ENCODE peak calls at places on chromosomes 3 and 15, in six cellular contexts. I, G, B, D, K and F are unnamed samples.

GRCh38 chr3:141471160-141471559 is 15.7 kb upstream of the RASA2 start:
- DNase-seq in B (no peak), D (no peak), I (no peak), G (no peak), K (no peak), F (no peak)

GRCh38 chr3:136949708-136950107 is 8.1 kb upstream of the IL20RB start:
- DNase-seq in B (no peak), G (no peak), I (no peak), K (no peak), D (no peak), F (no peak)

GRCh38 chr3:40248591-40248990 is 60.9 kb upstream of the EIF1B start:
- DNase-seq in G (no peak), K (no peak), B (no peak), D (no peak), I (no peak), F (no peak)

GRCh38 chr3:43490640-43491185 is 131.1 kb downstream of the ANO10 start:
- DNase-seq in B (no peak), K (no peak), D (no peak), G (no peak), I (no peak), F (no peak)

GRCh38 chr3:114861666-114862065 is 285.4 kb downstream of the ZBTB20 start:
- DNase-seq in G (no peak), K (no peak), D (no peak), B (no peak), I (no peak), F (no peak)

GRCh38 chr3:5019411-5020261 is 40.4 kb downstream of the BHLHE40 start:
- DNase-seq in I (no peak), G (peak; percentile 77), K (peak; percentile 46), D (no peak), B (no peak), F (peak; percentile 65)

GRCh38 chr3:123338021-123338619 is 110.8 kb downstream of the ADCY5 start:
- DNase-seq in D (no peak), I (peak; percentile 46), B (no peak), K (no peak), G (peak; percentile 21), F (no peak)

GRCh38 chr3:194872669-194872977 is 186.9 kb downstream of the FAM43A start:
- DNase-seq in G (no peak), K (no peak), B (peak; percentile 52), I (no peak), D (no peak), F (no peak)

GRCh38 chr15:92521624-92522008 is 127.9 kb downstream of the ST8SIA2 start:
- DNase-seq in B (peak; percentile 96), K (no peak), G (peak; percentile 52), D (peak; percentile 67), I (peak; percentile 89), F (peak; percentile 86)

GRCh38 chr15:64610257-64610919 is 150.0 kb downstream of the ZNF609 start:
- DNase-seq in D (no peak), G (no peak), K (no peak), B (no peak), I (no peak), F (no peak)

GRCh38 chr3:146164506-146164905 is 3.5 kb upstream of the PLOD2 start:
- DNase-seq in D (no peak), I (no peak), K (no peak), B (no peak), G (no peak), F (no peak)

GRCh38 chr3:121834079-121834730 is 655 bp downstream of the IQCB1 start:
- DNase-seq in I (no peak), D (no peak), K (no peak), G (no peak), B (no peak), F (no peak)

GRCh38 chr15:82297546-82297945 is 34.9 kb downstream of the SAXO2 start:
- DNase-seq in K (no peak), G (no peak), D (no peak), B (no peak), I (no peak), F (no peak)

GRCh38 chr3:40997711-40998519 is 201.4 kb upstream of the CTNNB1 start:
- DNase-seq in K (no peak), G (no peak), B (no peak), D (no peak), I (no peak), F (no peak)

GRCh38 chr3:77475545-77475944 is 435.6 kb downstream of the ROBO2 start:
- DNase-seq in B (no peak), D (no peak), K (no peak), I (no peak), G (no peak), F (no peak)

GRCh38 chr3:53046171-53047170 is 598 bp upstream of the SFMBT1 start:
- DNase-seq in B (peak; percentile 82), D (peak; percentile 28), K (peak; percentile 48), G (peak; percentile 83), I (peak; percentile 79), F (peak; percentile 54)

GRCh38 chr15:71103102-71103676 is 12.1 kb upstream of the THSD4 start:
- DNase-seq in D (no peak), I (peak; percentile 4), K (no peak), B (peak; percentile 28), G (no peak), F (no peak)

GRCh38 chr15:41347236-41347635 is 14.6 kb downstream of the NUSAP1 start:
- DNase-seq in G (no peak), B (no peak), K (no peak), D (no peak), I (no peak), F (no peak)

GRCh38 chr3:113113361-113113760 is 98.0 kb upstream of the BOC start:
- DNase-seq in I (no peak), G (no peak), K (no peak), D (no peak), B (no peak), F (no peak)

DNA sequence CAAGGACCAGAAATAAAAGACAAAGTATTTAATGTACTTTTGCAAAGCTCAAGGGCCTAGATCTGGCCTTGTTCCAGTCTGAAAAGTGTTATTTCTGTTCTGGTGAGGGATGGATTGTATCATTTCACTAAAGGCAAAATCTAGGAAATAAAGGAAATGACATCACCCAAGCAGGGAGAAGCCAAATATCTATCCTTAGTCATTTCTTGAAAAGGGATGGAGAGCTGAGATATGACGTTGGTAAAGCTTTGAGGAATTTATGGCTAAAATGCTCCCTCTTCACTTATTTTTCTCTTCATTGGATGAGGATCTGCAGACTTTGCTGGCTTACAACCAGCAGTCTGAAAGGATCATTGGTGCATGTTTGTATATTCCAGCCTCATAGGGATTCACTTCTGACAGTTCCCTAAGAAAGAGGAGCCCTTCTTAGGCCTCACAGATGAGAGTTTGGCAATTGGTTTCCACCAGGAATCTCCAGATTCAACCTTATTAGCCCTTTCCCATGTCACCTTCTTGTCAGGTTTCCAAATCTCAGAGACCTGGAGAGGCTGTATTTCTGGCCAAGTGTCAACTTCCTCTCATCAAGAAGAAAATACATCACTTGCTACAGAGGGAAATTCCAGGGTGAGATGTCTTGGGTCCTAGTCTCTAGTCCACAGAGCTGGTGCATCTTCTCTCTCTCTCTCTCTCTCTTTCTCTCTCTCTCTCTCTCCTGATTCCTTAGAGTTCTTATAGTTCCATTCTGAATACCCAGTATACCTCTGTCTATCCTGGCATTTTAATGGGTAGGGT is 93.7 kb upstream of the BOC start:
- DNase-seq in D (no peak), I (no peak), K (no peak), B (no peak), G (no peak), F (no peak)
- H3K27ac ChIP-seq in D (no peak overlapping the region), I (peak overlapping the region; percentile 63), K (no peak overlapping the region), B (no peak overlapping the region), G (no peak overlapping the region), F (no peak overlapping the region)

GRCh38 chr3:127600749-127601456 is 2.7 kb downstream of the MCM2 start:
- DNase-seq in K (no peak), I (no peak), G (no peak), D (no peak), B (no peak), F (no peak)

GRCh38 chr3:127604035-127604434 is 5.8 kb downstream of the MCM2 start:
- DNase-seq in I (no peak), D (no peak), G (no peak), K (no peak), B (no peak), F (no peak)

GRCh38 chr3:127597020-127597771 is 1.0 kb upstream of the MCM2 start:
- DNase-seq in D (no peak), B (no peak), K (no peak), G (no peak), I (no peak), F (no peak)

GRCh38 chr3:127595303-127595702 is 2.9 kb upstream of the MCM2 start:
- DNase-seq in B (no peak), K (no peak), D (no peak), I (no peak), G (no peak), F (no peak)

DNA sequence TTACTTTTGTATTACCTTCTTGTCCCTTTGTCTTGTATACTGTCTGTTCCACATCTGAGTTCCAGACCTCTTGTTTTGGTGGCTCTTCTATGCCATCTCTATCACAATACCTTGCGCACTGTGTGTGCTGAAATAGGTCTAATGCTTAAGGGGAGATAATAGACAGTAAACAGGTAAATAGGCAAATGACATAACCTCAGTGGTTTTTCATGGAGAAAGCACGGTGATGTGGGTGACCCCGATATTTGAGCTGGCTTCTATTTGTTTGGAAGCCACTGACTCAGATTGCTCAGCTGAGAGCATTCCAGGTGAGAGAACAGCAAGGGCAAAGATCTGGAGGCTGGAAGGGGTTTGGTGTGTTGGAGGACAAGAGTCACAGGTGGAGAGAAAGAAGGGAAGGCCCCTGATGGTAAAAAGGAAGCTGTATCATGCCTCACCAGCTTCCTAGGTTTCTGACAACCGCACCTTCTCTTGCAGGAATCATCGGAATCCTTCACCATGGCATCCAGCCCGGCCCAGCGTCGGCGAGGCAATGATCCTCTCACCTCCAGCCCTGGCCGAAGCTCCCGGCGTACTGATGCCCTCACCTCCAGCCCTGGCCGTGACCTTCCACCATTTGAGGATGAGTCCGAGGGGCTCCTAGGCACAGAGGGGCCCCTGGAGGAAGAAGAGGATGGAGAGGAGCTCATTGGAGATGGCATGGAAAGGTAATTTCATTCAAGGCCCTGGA is 795 bp downstream of the MCM2 start:
- DNase-seq in G (no peak), K (no peak), D (no peak), I (no peak), B (peak; percentile 19), F (no peak)
- H3K27ac ChIP-seq in G (peak overlapping the region; percentile 83), K (peak overlapping the region; percentile 53), D (peak overlapping the region; percentile 83), I (peak overlapping the region; percentile 79), B (no peak overlapping the region), F (peak overlapping the region; percentile 67)

DNA sequence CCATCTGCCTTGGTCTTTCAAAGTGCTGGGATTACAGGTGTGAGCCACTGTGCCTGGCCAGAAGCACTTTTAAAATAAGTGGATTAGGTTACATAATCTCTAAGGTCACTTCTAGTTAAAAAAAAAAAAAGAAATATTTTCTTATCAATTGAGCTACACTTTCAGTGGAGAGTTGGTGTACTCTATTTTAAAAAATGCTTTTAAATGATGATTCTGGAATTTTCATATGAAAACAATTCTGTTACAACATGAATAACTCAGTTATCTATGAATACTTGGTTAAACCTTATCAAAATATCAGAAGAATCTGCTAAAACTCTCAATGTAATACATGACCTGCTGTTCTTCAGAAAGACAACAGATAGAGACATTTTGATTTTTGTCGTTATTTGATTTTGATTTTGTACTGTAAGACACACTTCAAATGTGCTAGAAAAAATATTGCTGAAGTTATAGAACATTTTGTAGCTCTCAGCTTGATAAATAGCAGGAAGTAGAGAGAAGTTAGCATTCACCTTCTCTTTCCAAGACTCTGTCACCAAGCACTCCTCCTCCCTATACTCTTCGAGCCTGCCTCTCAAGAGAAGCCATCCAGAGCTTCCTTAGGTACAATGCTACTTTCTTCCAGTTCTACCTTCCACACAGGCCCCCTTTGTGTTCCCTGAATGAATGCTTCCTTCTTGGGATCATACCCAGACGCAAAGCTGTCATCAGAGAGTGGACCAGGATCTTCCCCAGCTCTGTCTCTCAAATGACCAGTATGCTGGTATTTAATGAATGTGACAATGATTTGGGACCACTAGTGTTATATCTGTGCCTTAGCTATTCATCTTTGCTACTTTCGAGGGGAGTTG is 47.2 kb upstream of the SECISBP2L start:
- DNase-seq in I (no peak), G (no peak), K (no peak), D (no peak), B (no peak), F (no peak)
- H3K27ac ChIP-seq in I (no peak overlapping the region), G (no peak overlapping the region), K (no peak overlapping the region), D (no peak overlapping the region), B (no peak overlapping the region), F (no peak overlapping the region)

GRCh38 chr15:60525640-60526039 is 46.7 kb upstream of the ICE2 start:
- DNase-seq in D (no peak), I (no peak), G (no peak), B (no peak), K (no peak), F (no peak)
- H3K27ac ChIP-seq in D (peak overlapping the region; percentile 40), I (no peak overlapping the region), G (no peak overlapping the region), B (no peak overlapping the region), K (no peak overlapping the region), F (no peak overlapping the region)